ENCODE peak calls at places on chromosomes 13 and 19, in nine cellular contexts. I is CD4-positive, CD25-positive, alpha-beta regulatory T cell; H is GM23338; E is left lung; B is heart right ventricle; O is vagina; R is cardiac fibroblast; X is NB4; V is mucosa of descending colon. M is an unnamed sample.

GRCh38 chr19:17337675-17338439 is 504 bp downstream of the GTPBP3 start:
- DNase-seq in X (peak; percentile 63), I (peak; percentile 60), O (no peak), V (peak; percentile 65), H (peak; percentile 70), R (peak; percentile 22), E (no peak), B (no peak), M (no peak)

GRCh38 chr19:17429661-17430101 is 9.8 kb downstream of the MVB12A start:
- DNase-seq in H (no peak), O (no peak), B (no peak), R (no peak), E (no peak), V (no peak), X (no peak), I (no peak), M (no peak)

GRCh38 chr13:76879211-76879875 is 6.9 kb downstream of the KCTD12 start:
- DNase-seq in E (peak; percentile 81), B (peak; percentile 60), X (peak; percentile 97), I (peak; percentile 87), R (peak; percentile 94), H (no peak), V (peak; percentile 41), O (no peak), M (no peak)

GRCh38 chr13:75432045-75432444 is 49.9 kb downstream of the TBC1D4 start:
- DNase-seq in I (no peak), E (no peak), O (no peak), H (peak; percentile 24), X (no peak), B (no peak), V (no peak), R (peak; percentile 26), M (no peak)

GRCh38 chr19:53103141-53103902 is at the start of gene ZNF160:
- DNase-seq in X (peak; percentile 98), O (peak; percentile 96), B (peak; percentile 100), I (peak; percentile 98), R (peak; percentile 96), H (peak; percentile 99), V (peak; percentile 99), E (peak; percentile 99), M (peak; percentile 97)

GRCh38 chr19:17488593-17489391 is 18.5 kb downstream of the SLC27A1 start:
- DNase-seq in I (peak; percentile 78), X (peak; percentile 79), O (no peak), H (peak; percentile 99), E (peak; percentile 89), V (peak; percentile 94), R (no peak), B (peak; percentile 51), M (peak; percentile 87)

GRCh38 chr19:49554701-49555181 is 25.6 kb downstream of the NOSIP start:
- DNase-seq in R (no peak), B (peak; percentile 38), H (no peak), V (peak; percentile 64), I (peak; percentile 77), E (no peak), O (no peak), X (no peak), M (no peak)

GRCh38 chr13:48066310-48066989 is 28.5 kb downstream of the MED4 start:
- DNase-seq in R (peak; percentile 46), B (no peak), O (no peak), X (peak; percentile 38), I (peak; percentile 84), H (no peak), E (no peak), V (no peak), M (no peak)

GRCh38 chr19:40799558-40800338 is 757 bp downstream of the EGLN2 start:
- DNase-seq in V (peak; percentile 73), R (no peak), I (no peak), O (no peak), B (peak; percentile 75), E (peak; percentile 68), H (peak; percentile 69), X (peak; percentile 63), M (peak; percentile 55)

GRCh38 chr13:44516771-44517170 is 59.4 kb downstream of the TSC22D1 start:
- DNase-seq in I (no peak), X (no peak), E (no peak), B (no peak), H (peak; percentile 60), O (no peak), V (no peak), R (no peak), M (no peak)

GRCh38 chr13:59531571-59532091 is 632.1 kb downstream of the DIAPH3 start:
- DNase-seq in R (peak; percentile 86), H (peak; percentile 64), X (peak; percentile 74), I (peak; percentile 37), E (peak; percentile 63), O (no peak), B (peak; percentile 81), V (peak; percentile 37), M (peak; percentile 62)

GRCh38 chr13:28316129-28316528 is 177.8 kb downstream of the PAN3 start:
- DNase-seq in R (no peak), O (no peak), B (no peak), X (no peak), E (no peak), H (no peak), I (no peak), V (no peak), M (no peak)

GRCh38 chr19:19372656-19373416 is 32.6 kb upstream of the GATAD2A start:
- DNase-seq in R (peak; percentile 78), B (peak; percentile 64), O (no peak), E (peak; percentile 85), V (peak; percentile 83), H (peak; percentile 65), I (peak; percentile 88), X (peak; percentile 94), M (no peak)

GRCh38 chr19:44603201-44603945 is 10.0 kb upstream of the IGSF23 start:
- DNase-seq in I (no peak), O (no peak), H (no peak), R (peak; percentile 98), E (no peak), X (no peak), B (no peak), V (no peak), M (no peak)

GRCh38 chr19:3670796-3671679 is 29.2 kb downstream of the PIP5K1C start:
- DNase-seq in O (peak; percentile 92), I (peak; percentile 33), R (peak; percentile 86), B (peak; percentile 84), E (peak; percentile 63), H (no peak), V (peak; percentile 66), X (no peak), M (no peak)

GRCh38 chr19:28542394-28543243 is 670.3 kb downstream of the UQCRFS1 start:
- DNase-seq in I (no peak), H (no peak), E (no peak), V (no peak), B (no peak), R (no peak), X (no peak), O (no peak), M (no peak)

GRCh38 chr19:53158119-53158656 is 665 bp downstream of the ZNF347 start:
- DNase-seq in I (peak; percentile 37), V (peak; percentile 58), B (peak; percentile 23), H (peak; percentile 61), R (peak; percentile 39), X (peak; percentile 51), O (no peak), E (peak; percentile 37), M (peak; percentile 77)

GRCh38 chr19:32580901-32581703 is at the start of gene PDCD5:
- DNase-seq in H (peak; percentile 94), O (peak; percentile 93), R (peak; percentile 93), V (peak; percentile 99), X (peak; percentile 91), B (peak; percentile 98), I (peak; percentile 97), E (peak; percentile 97), M (peak; percentile 96)

GRCh38 chr13:46184277-46184699 is 2.3 kb upstream of the LCP1 start:
- DNase-seq in V (peak; percentile 47), B (peak; percentile 23), H (peak; percentile 81), X (peak; percentile 88), I (peak; percentile 92), R (peak; percentile 30), E (peak; percentile 53), O (no peak), M (no peak)
- H3K4me3 ChIP-seq in V (no peak overlapping the region), B (no peak overlapping the region), H (no peak overlapping the region), X (peak overlapping the region; percentile 53), I (peak overlapping the region; percentile 100), R (no peak overlapping the region), E (no peak overlapping the region), O (no peak overlapping the region), M (no peak overlapping the region)

DNA sequence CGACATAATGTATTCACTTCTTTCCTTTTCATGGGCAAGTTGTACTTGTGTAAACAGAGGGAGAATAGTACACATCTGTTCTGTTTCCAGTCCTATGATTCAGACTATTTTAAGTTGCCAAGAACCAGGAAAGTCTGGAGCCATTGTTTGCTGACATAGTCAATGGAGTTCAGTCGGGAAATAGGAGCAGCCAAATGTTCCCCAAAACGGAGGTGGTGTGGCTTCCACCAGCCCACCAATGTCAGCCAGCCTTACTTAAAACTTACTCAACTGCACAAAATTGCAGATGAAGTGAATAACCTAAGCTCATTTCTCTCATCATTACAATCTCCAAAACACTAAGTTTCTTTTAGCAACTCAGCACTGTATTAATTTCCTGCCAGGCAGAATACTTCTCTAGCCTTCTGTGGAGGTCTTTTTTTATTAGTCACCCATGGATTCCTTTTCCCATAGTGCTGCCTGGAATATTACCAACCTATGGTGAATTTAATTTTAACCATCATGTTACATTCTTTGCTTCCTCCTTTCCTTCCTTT is 22.3 kb upstream of the CSNK1A1L start:
- DNase-seq in I (no peak), H (no peak), V (no peak), E (no peak), X (no peak), B (no peak), R (peak; percentile 93), O (no peak), M (peak; percentile 11)
- H3K4me3 ChIP-seq in I (no peak overlapping the region), H (no peak overlapping the region), V (no peak overlapping the region), E (no peak overlapping the region), X (no peak overlapping the region), B (no peak overlapping the region), R (no peak overlapping the region), O (no peak overlapping the region), M (no peak overlapping the region)

DNA sequence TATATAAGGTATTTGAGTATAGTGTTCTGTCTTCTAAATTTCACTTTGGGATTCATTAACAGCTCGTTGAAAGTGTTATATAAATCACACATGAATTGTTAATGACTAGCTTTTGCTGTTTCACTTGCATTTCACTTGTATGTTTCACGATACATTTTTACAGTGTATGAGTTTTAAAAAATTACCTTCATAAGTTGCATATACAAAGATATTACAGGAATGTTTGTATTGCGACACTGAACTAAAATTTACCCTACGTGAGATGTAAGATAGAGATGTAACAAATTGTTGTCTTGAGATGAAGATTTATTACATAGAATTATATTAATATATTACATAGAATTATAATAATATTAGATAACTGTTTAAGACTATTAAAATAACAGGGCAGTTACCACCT is 1.5 kb downstream of the CDC16 start:
- DNase-seq in X (no peak), I (no peak), H (no peak), E (no peak), B (no peak), R (no peak), O (no peak), V (no peak), M (no peak)
- H3K4me3 ChIP-seq in X (peak overlapping the region; percentile 79), I (peak overlapping the region; percentile 88), H (peak overlapping the region; percentile 60), E (peak overlapping the region; percentile 93), B (no peak overlapping the region), R (peak overlapping the region; percentile 90), O (peak overlapping the region; percentile 70), V (no peak overlapping the region), M (peak overlapping the region; percentile 94)

DNA sequence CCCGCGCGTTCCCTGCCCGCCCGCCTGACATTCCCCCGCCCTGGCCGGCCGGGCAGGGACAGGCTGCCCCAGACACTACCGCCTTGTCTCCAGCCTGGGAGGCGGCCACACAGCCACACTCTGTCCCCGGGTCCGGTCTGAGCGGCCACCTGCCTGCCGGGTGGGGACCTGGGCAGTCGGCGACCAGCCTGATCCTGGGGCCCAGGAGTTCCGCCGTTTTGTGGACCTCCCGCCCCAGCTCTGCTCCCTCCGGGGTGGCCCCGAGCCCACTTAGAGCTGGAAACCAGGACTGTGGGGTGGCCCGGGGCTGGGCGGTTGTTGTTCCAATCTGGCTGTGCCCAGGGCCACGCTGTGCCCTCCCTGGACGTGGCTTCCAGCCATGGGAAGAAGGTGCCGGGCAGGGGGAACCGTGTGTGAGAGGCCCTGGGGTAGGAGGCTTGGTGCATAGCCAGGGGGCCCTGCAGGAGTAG is 12.0 kb downstream of the PALM start:
- DNase-seq in B (no peak), V (no peak), O (no peak), I (no peak), X (no peak), E (no peak), H (peak; percentile 51), R (no peak), M (no peak)
- H3K4me3 ChIP-seq in B (no peak overlapping the region), V (no peak overlapping the region), O (peak overlapping the region; percentile 54), I (no peak overlapping the region), X (no peak overlapping the region), E (no peak overlapping the region), H (peak overlapping the region; percentile 44), R (no peak overlapping the region), M (no peak overlapping the region)

M was measured in pancreas.